ENCODE peak calls at places on chromosomes 13 and 19, in ten cellular contexts. L is GM23338, S is tibial nerve, M is hepatocyte, B is uterus, N is colonic mucosa, C is PC-3, A is brain microvascular endothelial cell, X is lower lobe of right lung, P is psoas muscle. Z is an unnamed sample. For H3K27me3, the result is how much of the 10 kb centered on the place peaks cover.

GRCh38 chr19:52896431-52897148 is 845 bp downstream of the ZNF320 start:
- DNase-seq in L (peak), S (no peak), M (peak), B (peak), N (peak), C (peak), A (peak), X (peak), P (peak), Z (peak)

GRCh38 chr13:40993987-40994386 is 25.1 kb downstream of the ELF1 start:
- DNase-seq in L (peak), S (no peak), M (peak), B (no peak), N (peak), C (peak), A (no peak), X (no peak), P (no peak), Z (peak)

GRCh38 chr13:65872448-65872847 is 1357.7 kb downstream of the PCDH9 start:
- DNase-seq in L (no peak), S (no peak), M (no peak), B (no peak), N (no peak), C (no peak), A (no peak), X (no peak), P (no peak), Z (no peak)

GRCh38 chr13:88303605-88304004 is 632.4 kb downstream of the SLITRK5 start:
- DNase-seq in L (no peak), S (no peak), M (no peak), B (no peak), N (no peak), C (no peak), A (no peak), X (no peak), P (no peak), Z (no peak)

GRCh38 chr19:48878219-48879024 is 6.2 kb downstream of the PPP1R15A start:
- DNase-seq in L (no peak), S (no peak), M (peak), B (no peak), N (no peak), C (no peak), A (peak), X (peak), P (no peak), Z (peak)

GRCh38 chr19:33191501-33191900 is 2.6 kb upstream of the LRP3 start:
- DNase-seq in L (no peak), S (no peak), M (no peak), B (no peak), N (no peak), C (no peak), A (no peak), X (no peak), P (no peak), Z (no peak)

GRCh38 chr13:52737900-52738299 is 1.7 kb downstream of the CNMD start:
- DNase-seq in L (no peak), S (no peak), M (no peak), B (no peak), N (no peak), C (no peak), A (no peak), X (no peak), P (no peak), Z (no peak)

GRCh38 chr13:40652588-40652940 is 13.9 kb downstream of the FOXO1 start:
- DNase-seq in L (peak), S (no peak), M (no peak), B (no peak), N (no peak), C (no peak), A (no peak), X (no peak), P (no peak), Z (no peak)

GRCh38 chr13:79307866-79308298 is 98.2 kb downstream of the RBM26 start:
- DNase-seq in L (peak), S (no peak), M (no peak), B (no peak), N (no peak), C (peak), A (peak), X (no peak), P (no peak), Z (peak)

GRCh38 chr13:59487883-59488282 is 675.8 kb downstream of the DIAPH3 start:
- DNase-seq in L (no peak), S (no peak), M (no peak), B (no peak), N (no peak), C (no peak), A (no peak), X (no peak), P (no peak), Z (no peak)

GRCh38 chr13:99908129-99908805 is 63.3 kb downstream of the ZIC5 start:
- DNase-seq in L (no peak), S (no peak), M (no peak), B (no peak), N (no peak), C (no peak), A (no peak), X (no peak), P (no peak), Z (no peak)

GRCh38 chr13:70183041-70183440 is 74.8 kb upstream of the KLHL1 start:
- DNase-seq in L (no peak), S (no peak), M (no peak), B (no peak), N (no peak), C (peak), A (peak), X (no peak), P (no peak), Z (peak)

GRCh38 chr13:109654341-109655205 is 131.8 kb downstream of the IRS2 start:
- DNase-seq in L (no peak), S (no peak), M (no peak), B (no peak), N (no peak), C (no peak), A (no peak), X (no peak), P (peak), Z (no peak)

GRCh38 chr19:58305932-58306323 is 751 bp downstream of the ERVK3-1 start:
- DNase-seq in L (no peak), S (no peak), M (peak), B (no peak), N (peak), C (no peak), A (no peak), X (no peak), P (no peak), Z (no peak)

GRCh38 chr19:39870171-39870971 is 24.2 kb upstream of the FBL start:
- DNase-seq in L (peak), S (no peak), M (no peak), B (no peak), N (no peak), C (no peak), A (no peak), X (no peak), P (no peak), Z (no peak)

GRCh38 chr13:71661921-71662320 is 205.1 kb downstream of the DACH1 start:
- DNase-seq in L (no peak), S (no peak), M (no peak), B (no peak), N (no peak), C (peak), A (peak), X (no peak), P (no peak), Z (no peak)

GRCh38 chr13:63408227-63409202 is 1992.9 kb upstream of the PCDH20 start:
- DNase-seq in L (peak), S (no peak), M (no peak), B (no peak), N (no peak), C (no peak), A (peak), X (no peak), P (no peak), Z (no peak)

GRCh38 chr19:36198116-36198515 is 16.3 kb downstream of the ZNF565 start:
- DNase-seq in L (no peak), S (no peak), M (no peak), B (no peak), N (no peak), C (no peak), A (no peak), X (no peak), P (no peak), Z (no peak)

GRCh38 chr19:16001481-16002312 is 52.9 kb downstream of the OR10H4 start:
- DNase-seq in L (no peak), S (no peak), M (no peak), B (peak), N (no peak), C (peak), A (peak), X (no peak), P (no peak), Z (peak)

GRCh38 chr19:47240561-47240960 is 9.6 kb upstream of the BBC3 start:
- DNase-seq in L (no peak), S (no peak), M (no peak), B (no peak), N (no peak), C (no peak), A (no peak), X (no peak), P (no peak), Z (no peak)

GRCh38 chr13:31850041-31850440 is 110.7 kb downstream of the RXFP2 start:
- DNase-seq in L (no peak), S (no peak), M (no peak), B (no peak), N (no peak), C (no peak), A (no peak), X (no peak), P (no peak), Z (no peak)

GRCh38 chr13:80883545-80883944 is 542.6 kb upstream of the SPRY2 start:
- DNase-seq in L (no peak), S (no peak), M (no peak), B (no peak), N (no peak), C (no peak), A (no peak), X (no peak), P (no peak), Z (no peak)

GRCh38 chr13:113413178-113413897 is 40.0 kb downstream of the ADPRHL1 start:
- DNase-seq in L (no peak), S (no peak), M (no peak), B (no peak), N (no peak), C (no peak), A (no peak), X (peak), P (peak), Z (no peak)

GRCh38 chr19:12868540-12869112 is 12.6 kb downstream of the DNASE2 start:
- DNase-seq in L (peak), S (no peak), M (no peak), B (no peak), N (no peak), C (peak), A (no peak), X (no peak), P (no peak), Z (no peak)

GRCh38 chr13:43102304-43102703 is 78.9 kb downstream of the DNAJC15 start:
- DNase-seq in L (no peak), S (no peak), M (no peak), B (no peak), N (no peak), C (peak), A (no peak), X (no peak), P (no peak), Z (no peak)

GRCh38 chr19:9996541-9996940 is 13.8 kb downstream of the COL5A3 start:
- DNase-seq in L (no peak), S (no peak), M (no peak), B (no peak), N (no peak), C (no peak), A (no peak), X (no peak), P (no peak), Z (no peak)

GRCh38 chr13:44303681-44304432 is 69.8 kb upstream of the SERP2 start:
- DNase-seq in L (no peak), S (no peak), M (peak), B (peak), N (no peak), C (no peak), A (no peak), X (no peak), P (peak), Z (no peak)

DNA sequence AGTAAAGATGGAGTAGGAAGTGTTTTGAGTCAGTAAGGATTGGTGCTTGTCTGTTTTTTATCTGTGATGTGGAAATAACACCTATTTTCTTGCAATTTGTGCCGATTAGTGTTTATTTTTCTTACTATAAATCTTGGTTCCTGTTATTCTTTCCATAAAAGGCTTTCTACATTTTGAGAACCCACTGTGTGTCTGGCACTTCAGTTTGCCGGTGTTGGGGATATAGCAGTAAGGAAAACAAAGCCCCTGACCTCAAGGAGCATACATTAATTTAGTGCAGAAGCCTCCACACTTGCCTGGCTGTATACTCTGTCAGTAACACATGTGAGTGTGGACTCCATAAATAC is 35.6 kb upstream of the GARRE1 start:
- DNase-seq in L (no peak), S (no peak), M (no peak), B (no peak), N (no peak), C (no peak), A (no peak), X (no peak), P (no peak), Z (no peak)
- H3K4me3 ChIP-seq in L (no peak), S (no peak), M (no peak), B (no peak), N (no peak), C (peak), A (no peak), X (no peak), P (no peak), Z (no peak)

GRCh38 chr13:36817996-36818395 is 1.0 kb upstream of the RFXAP start:
- DNase-seq in L (no peak), S (no peak), M (no peak), B (no peak), N (no peak), C (no peak), A (no peak), X (no peak), P (no peak), Z (no peak)

GRCh38 chr13:36819811-36820140 is 754 bp downstream of the RFXAP start:
- DNase-seq in L (peak), S (no peak), M (peak), B (no peak), N (no peak), C (peak), A (peak), X (no peak), P (no peak), Z (no peak)

GRCh38 chr13:36820222-36820621 is 1.2 kb downstream of the RFXAP start:
- DNase-seq in L (no peak), S (no peak), M (no peak), B (no peak), N (no peak), C (no peak), A (no peak), X (no peak), P (no peak), Z (no peak)

GRCh38 chr13:36818483-36819063 is 449 bp upstream of the RFXAP start:
- DNase-seq in L (no peak), S (no peak), M (no peak), B (no peak), N (no peak), C (no peak), A (no peak), X (no peak), P (no peak), Z (no peak)

DNA sequence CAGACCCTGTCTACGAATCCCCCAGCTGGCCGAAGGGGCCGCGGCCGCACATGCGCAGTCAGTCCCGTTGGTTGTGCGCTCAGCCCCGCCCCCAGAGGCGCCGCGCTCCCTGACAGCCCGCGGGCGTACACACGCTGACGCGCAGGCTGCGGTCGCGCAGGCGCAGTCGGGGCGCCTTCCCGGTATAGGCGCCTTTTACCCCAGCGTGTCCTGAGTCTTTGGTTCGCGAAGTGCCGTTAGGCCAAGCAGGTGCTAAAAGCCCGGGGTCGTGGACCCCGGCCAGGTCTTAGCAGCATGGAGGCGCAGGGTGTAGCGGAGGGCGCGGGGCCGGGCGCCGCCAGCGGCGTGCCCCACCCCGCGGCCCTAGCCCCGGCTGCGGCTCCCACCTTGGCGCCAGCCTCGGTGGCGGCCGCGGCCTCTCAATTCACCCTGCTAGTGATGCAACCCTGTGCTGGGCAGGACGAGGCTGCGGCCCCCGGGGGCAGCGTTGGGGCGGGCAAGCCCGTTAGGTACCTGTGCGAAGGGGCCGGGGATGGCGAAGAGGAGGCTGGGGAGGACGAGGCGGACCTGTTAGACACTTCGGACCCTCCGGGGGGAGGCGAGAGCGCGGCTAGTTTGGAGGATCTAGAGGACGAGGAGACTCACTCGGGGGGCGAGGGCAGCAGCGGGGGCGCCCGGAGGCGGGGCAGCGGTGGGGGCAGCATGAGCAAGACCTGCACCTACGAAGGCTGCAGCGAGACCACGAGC is at the start of gene RFXAP:
- DNase-seq in L (peak), S (peak), M (peak), B (peak), N (peak), C (peak), A (peak), X (peak), P (peak), Z (peak)
- TF ChIP-seq CTCF in L (no peak), S (no peak), M (no peak), B (peak), N (no peak), C (no peak), A (no peak), X (peak), P (no peak), Z (no peak)

DNA sequence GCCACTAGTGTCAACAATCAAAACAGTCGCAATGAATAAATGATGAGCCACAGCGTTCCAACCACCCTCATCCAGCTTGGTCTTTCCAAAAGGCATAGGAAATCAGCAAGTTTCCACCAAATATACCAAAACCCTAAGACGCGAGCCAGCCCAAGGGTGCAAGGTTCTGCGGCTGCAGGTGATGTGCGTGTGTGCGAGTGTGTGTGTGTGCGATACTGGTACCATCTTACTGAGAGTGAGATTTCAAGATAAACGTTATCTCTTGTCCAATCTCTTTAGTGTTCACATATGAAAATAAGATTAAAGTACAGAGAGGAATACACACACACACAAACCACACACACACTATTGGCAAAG is 895 bp upstream of the TRPC4 start:
- DNase-seq in L (no peak), S (no peak), M (no peak), B (no peak), N (no peak), C (no peak), A (no peak), X (no peak), P (no peak), Z (no peak)
- H3K27me3 ChIP-seq in L (under half), S (under half), M (under half), B (under half), N (under half), C (half or more), A (under half), X (under half), P (under half), Z (under half)

DNA sequence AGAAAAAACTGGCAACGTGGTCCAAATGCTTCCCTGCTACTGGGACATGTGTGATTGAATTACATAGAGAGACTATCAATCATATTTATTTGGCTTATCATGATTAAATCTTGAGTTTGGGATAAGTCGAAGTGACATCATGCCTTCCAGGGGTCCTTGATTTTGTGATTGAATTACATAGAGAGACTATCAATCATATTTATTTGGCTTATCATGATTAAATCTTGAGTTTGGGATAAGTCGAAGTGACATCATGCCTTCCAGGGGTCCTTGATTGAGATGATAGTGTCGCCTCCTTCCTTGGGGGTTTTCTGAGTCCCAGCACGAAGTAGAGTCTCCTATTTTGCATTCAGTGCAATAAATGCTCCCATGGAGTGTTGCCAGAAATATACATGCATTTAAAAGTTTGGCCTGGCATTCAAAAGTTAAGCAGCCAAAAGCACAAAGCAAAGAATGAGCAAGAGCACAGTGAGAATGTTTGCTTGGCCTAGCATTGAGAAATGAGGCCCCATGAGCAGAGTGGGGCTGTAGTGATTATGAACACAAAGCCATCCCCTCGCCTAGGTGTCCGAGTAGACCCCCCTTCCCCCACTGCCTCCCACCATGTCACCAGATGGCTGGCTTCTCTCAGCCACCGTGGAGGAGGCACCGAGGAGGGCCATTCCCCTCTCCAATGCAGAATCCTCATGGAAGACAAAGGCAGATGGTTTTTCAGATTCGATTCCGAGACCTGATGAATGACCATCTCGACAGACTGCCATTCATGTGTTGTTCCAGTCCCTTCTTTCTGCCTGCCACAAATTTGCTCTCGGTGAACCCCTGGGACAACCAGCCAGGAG is 58.7 kb upstream of the UBL3 start:
- DNase-seq in L (no peak), S (no peak), M (no peak), B (no peak), N (no peak), C (no peak), A (no peak), X (no peak), P (no peak), Z (no peak)
- H3K4me3 ChIP-seq in L (no peak), S (no peak), M (no peak), B (no peak), N (no peak), C (no peak), A (no peak), X (no peak), P (no peak), Z (no peak)

DNA sequence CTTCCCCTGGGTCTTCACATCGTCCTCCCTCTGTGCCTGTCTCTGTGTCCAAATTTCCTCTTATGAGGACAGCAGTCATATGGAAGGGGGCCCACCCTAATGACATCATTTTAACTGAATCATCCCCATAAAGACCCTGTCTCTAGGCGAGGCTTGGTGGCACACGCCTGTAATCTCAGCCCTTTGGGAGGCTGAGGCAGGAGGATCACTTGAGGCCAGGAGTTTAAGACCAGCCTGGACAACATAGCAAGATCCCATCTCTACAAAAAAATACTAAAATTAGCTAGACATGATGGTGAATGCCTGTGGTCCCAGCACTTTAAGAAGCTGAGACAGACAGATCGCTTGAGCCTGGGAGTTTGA is 4.8 kb downstream of the MYO9B start:
- DNase-seq in L (no peak), S (no peak), M (no peak), B (no peak), N (no peak), C (no peak), A (no peak), X (no peak), P (no peak), Z (no peak)
- TF ChIP-seq CTCF in L (no peak), S (no peak), M (no peak), B (no peak), N (no peak), C (no peak), A (no peak), X (no peak), P (no peak), Z (no peak)

Z was measured in bronchial epithelial cell.